ENCODE peak calls at places on chromosomes 12 and 14, in five cellular contexts. U, K, D, Q and B are unnamed samples.
A peak's percentile ranks its signal among the peaks of the same experiment; 100 is the strongest.

GRCh38 chr12:108338915-108339657 is at the start of gene CMKLR1:
- DNase-seq in U (no peak), K (peak; percentile 54), D (peak; percentile 78), Q (peak; percentile 22), B (no peak)

GRCh38 chr14:74649673-74650072 is 37.6 kb upstream of the LTBP2 start:
- DNase-seq in U (no peak), K (peak; percentile 60), D (no peak), Q (no peak), B (peak; percentile 83)

GRCh38 chr12:14135996-14136395 is 154.6 kb upstream of the GRIN2B start:
- DNase-seq in U (no peak), K (no peak), D (no peak), Q (no peak), B (no peak)

GRCh38 chr12:92426346-92426745 is 276.4 kb upstream of the PLEKHG7 start:
- DNase-seq in U (no peak), K (no peak), D (no peak), Q (no peak), B (no peak)

GRCh38 chr14:96090441-96091148 is 51.4 kb downstream of the C14orf132 start:
- DNase-seq in U (no peak), K (peak; percentile 72), D (peak; percentile 83), Q (no peak), B (no peak)

GRCh38 chr12:71469235-71469873 is 29.8 kb downstream of the LGR5 start:
- DNase-seq in U (no peak), K (peak; percentile 9), D (no peak), Q (peak; percentile 66), B (no peak)

GRCh38 chr14:100767788-100768536 is 41.3 kb downstream of the DLK1 start:
- DNase-seq in U (no peak), K (no peak), D (no peak), Q (no peak), B (no peak)

GRCh38 chr14:97120204-97121120 is 323.3 kb downstream of the VRK1 start:
- DNase-seq in U (no peak), K (no peak), D (no peak), Q (no peak), B (no peak)

GRCh38 chr12:48958049-48958388 is 732 bp upstream of the ARF3 start:
- DNase-seq in U (no peak), K (no peak), D (no peak), Q (no peak), B (no peak)

GRCh38 chr12:53276511-53276910 is 8.4 kb downstream of the ESPL1 start:
- DNase-seq in U (no peak), K (no peak), D (no peak), Q (no peak), B (no peak)

GRCh38 chr12:110015132-110015531 is 15.9 kb downstream of the ANKRD13A start:
- DNase-seq in U (peak; percentile 18), K (no peak), D (no peak), Q (no peak), B (no peak)

GRCh38 chr12:85662209-85662607 is 174.0 kb downstream of the RASSF9 start:
- DNase-seq in U (no peak), K (no peak), D (no peak), Q (no peak), B (no peak)

GRCh38 chr12:106248177-106248848 is 493 bp upstream of the CKAP4 start:
- DNase-seq in U (peak; percentile 51), K (peak; percentile 89), D (no peak), Q (peak; percentile 52), B (no peak)

GRCh38 chr14:73243748-73244147 is 6.4 kb downstream of the PAPLN start:
- DNase-seq in U (no peak), K (no peak), D (peak; percentile 12), Q (no peak), B (no peak)

GRCh38 chr12:47188576-47189441 is 109.0 kb upstream of the AMIGO2 start:
- DNase-seq in U (no peak), K (peak; percentile 60), D (no peak), Q (no peak), B (no peak)

GRCh38 chr12:54571857-54572195 is 16.6 kb downstream of the PPP1R1A start:
- DNase-seq in U (no peak), K (no peak), D (no peak), Q (no peak), B (no peak)

GRCh38 chr14:77436042-77436441 is 12.7 kb upstream of the NOXRED1 start:
- DNase-seq in U (no peak), K (peak; percentile 3), D (no peak), Q (no peak), B (no peak)

GRCh38 chr14:72679591-72680151 is 214.2 kb downstream of the DPF3 start:
- DNase-seq in U (no peak), K (no peak), D (peak; percentile 58), Q (peak; percentile 74), B (no peak)

GRCh38 chr12:16325426-16325825 is 22.0 kb upstream of the MGST1 start:
- DNase-seq in U (no peak), K (peak; percentile 9), D (no peak), Q (no peak), B (peak; percentile 52)

GRCh38 chr12:19553177-19553576 is 113.9 kb downstream of the AEBP2 start:
- DNase-seq in U (no peak), K (no peak), D (peak; percentile 59), Q (no peak), B (no peak)

GRCh38 chr14:46490150-46490769 is 161.3 kb downstream of the RPL10L start:
- DNase-seq in U (peak; percentile 71), K (no peak), D (no peak), Q (peak; percentile 57), B (peak; percentile 45)

GRCh38 chr12:122860052-122860853 is 25.0 kb downstream of the HIP1R start:
- DNase-seq in U (peak; percentile 62), K (peak; percentile 86), D (peak; percentile 89), Q (peak; percentile 84), B (no peak)

GRCh38 chr12:85835810-85836715 is at the start of gene RASSF9:
- DNase-seq in U (no peak), K (peak; percentile 90), D (no peak), Q (peak; percentile 18), B (peak; percentile 59)

GRCh38 chr14:64910847-64911495 is 3.3 kb upstream of the CHURC1 start:
- DNase-seq in U (no peak), K (peak; percentile 78), D (peak; percentile 35), Q (peak; percentile 42), B (no peak)

DNA sequence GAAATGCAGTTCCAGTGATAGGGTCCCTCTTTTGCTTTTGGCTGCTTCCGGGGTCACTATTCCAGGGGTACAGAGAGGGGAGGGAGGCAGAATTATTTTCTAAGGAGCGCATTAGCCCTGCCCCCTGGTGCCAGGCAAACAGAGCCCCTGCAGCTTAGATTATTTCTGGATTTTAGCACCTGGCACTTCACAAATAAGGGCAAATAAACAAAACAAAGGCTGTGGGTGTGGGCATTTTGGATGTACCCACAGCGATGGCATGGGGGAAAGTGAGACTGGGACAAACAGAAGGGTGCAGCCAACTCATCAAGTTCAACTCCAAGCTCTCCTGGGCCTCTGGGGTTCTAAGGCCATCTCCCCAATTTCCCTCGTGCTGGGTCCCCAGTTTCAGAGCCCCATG is 20.3 kb downstream of the ASB2 start:
- DNase-seq in U (no peak), K (no peak), D (no peak), Q (no peak), B (no peak)
- H3K27me3 ChIP-seq in U (no peaks in the 10 kb centered on the region), K (peaks cover 6% of the 10 kb centered on the region), D (no peaks in the 10 kb centered on the region), Q (no peaks in the 10 kb centered on the region), B (no peaks in the 10 kb centered on the region)

GRCh38 chr14:102768223-102769048 is 8.8 kb upstream of the TRAF3 start:
- DNase-seq in U (no peak), K (no peak), D (no peak), Q (no peak), B (no peak)

GRCh38 chr14:102772781-102773570 is 4.3 kb upstream of the TRAF3 start:
- DNase-seq in U (no peak), K (peak; percentile 16), D (no peak), Q (peak; percentile 45), B (no peak)

GRCh38 chr14:102770910-102771543 is 6.2 kb upstream of the TRAF3 start:
- DNase-seq in U (no peak), K (no peak), D (no peak), Q (no peak), B (no peak)

GRCh38 chr14:102770147-102770909 is 6.9 kb upstream of the TRAF3 start:
- DNase-seq in U (no peak), K (no peak), D (no peak), Q (no peak), B (no peak)

GRCh38 chr14:102769049-102769327 is 8.3 kb upstream of the TRAF3 start:
- DNase-seq in U (no peak), K (no peak), D (no peak), Q (no peak), B (no peak)
- H3K4me3 ChIP-seq in U (no peak overlapping the region), K (no peak overlapping the region), D (no peak overlapping the region), Q (no peak overlapping the region), B (no peak overlapping the region)

GRCh38 chr14:21257395-21258193 is 11.6 kb downstream of the HNRNPC start:
- DNase-seq in U (no peak), K (peak; percentile 42), D (no peak), Q (no peak), B (no peak)

GRCh38 chr14:21258194-21258888 is 10.9 kb downstream of the HNRNPC start:
- DNase-seq in U (no peak), K (no peak), D (no peak), Q (no peak), B (no peak)

GRCh38 chr14:21252149-21252548 is 17.1 kb downstream of the HNRNPC start:
- DNase-seq in U (no peak), K (no peak), D (no peak), Q (no peak), B (no peak)

GRCh38 chr14:21256539-21257394 is 12.5 kb downstream of the HNRNPC start:
- DNase-seq in U (no peak), K (no peak), D (no peak), Q (no peak), B (no peak)

DNA sequence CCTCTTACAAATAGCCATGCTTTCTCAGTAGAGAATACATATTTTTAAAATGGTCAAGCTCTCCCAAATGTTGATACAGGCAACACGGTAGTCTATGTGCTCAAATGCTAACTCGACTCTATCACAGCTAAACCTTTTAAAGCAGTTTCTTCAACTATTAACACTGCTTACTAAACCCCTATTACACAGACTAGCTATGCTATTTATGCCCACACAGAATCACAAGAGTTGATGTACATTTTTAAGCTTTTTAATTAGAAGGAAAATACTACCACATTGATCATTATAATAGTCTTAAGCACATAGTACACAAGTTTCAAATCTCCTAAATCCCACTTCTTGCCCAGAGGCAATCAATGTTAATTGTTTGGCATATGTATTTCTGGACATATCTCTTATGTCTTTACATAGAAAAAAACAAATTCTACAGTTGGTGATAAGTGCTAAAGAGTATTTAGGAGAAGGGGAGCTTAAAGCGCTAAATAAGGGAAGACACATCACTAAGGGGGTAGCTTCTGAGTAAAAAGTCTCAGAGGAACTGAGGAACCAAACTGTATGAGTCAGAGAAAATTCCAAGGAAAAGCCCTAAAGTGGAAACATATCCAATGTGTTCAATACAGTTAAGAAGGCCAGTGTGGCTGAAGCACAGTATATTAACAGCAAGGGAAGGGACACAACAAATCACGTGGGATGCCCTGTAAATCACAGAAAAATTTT is 13.7 kb downstream of the HNRNPC start:
- DNase-seq in U (no peak), K (peak; percentile 52), D (no peak), Q (no peak), B (no peak)
- H3F3A ChIP-seq in U (peaks cover 3% of the 10 kb centered on the region), K (peaks cover 75% of the 10 kb centered on the region), D (peaks cover 57% of the 10 kb centered on the region), Q (peaks cover 82% of the 10 kb centered on the region), B (peaks cover 92% of the 10 kb centered on the region)

DNA sequence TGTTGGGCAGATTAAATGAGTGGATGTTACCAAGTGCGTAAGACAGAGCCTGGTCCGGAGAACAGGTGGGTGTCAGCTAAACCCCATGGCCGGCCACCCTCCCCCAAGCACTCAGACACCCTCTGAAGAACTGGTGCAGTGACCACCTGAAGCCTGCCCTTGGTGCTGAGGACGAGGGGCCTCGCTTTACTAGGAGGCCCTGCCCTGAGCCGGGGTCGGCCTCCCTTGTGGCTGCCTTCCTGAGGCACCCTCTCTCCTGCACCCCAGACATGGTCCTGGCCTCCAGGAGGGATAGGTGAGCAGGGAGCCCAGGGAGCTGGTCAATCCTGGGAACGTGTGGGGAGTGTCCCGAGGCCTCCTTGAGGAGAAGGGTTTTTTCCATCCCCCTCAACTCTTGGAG is 4.9 kb upstream of the KIF26A start:
- DNase-seq in U (no peak), K (no peak), D (peak; percentile 7), Q (no peak), B (no peak)
- H3K27me3 ChIP-seq in U (peaks cover 10% of the 10 kb centered on the region), K (peaks cover 10% of the 10 kb centered on the region), D (peaks cover 17% of the 10 kb centered on the region), Q (peaks cover 51% of the 10 kb centered on the region), B (peaks cover 19% of the 10 kb centered on the region)